ENCODE peak calls at places on chromosomes 13 and 19, in nine cellular contexts. One of them, this sample, is unnamed.

GRCh38 chr13:46698910-46699460 is 98.0 kb downstream of the ESD start:
- DNase-seq in GM23338: no peak
- DNase-seq in testis: peak
- DNase-seq in pancreas: no peak
- DNase-seq in effector memory CD4-positive, alpha-beta T cell: no peak
- DNase-seq in uterus: no peak
- DNase-seq in AG04450: no peak
- DNase-seq in neuronal stem cell: no peak
- DNase-seq in neural progenitor cell: no peak
- DNase-seq in this sample: no peak

GRCh38 chr19:55704494-55705245 is 29.6 kb downstream of the EPN1 start:
- DNase-seq in GM23338: peak
- DNase-seq in uterus: no peak
- DNase-seq in neural progenitor cell: no peak
- DNase-seq in neuronal stem cell: no peak
- DNase-seq in testis: no peak
- DNase-seq in effector memory CD4-positive, alpha-beta T cell: no peak
- DNase-seq in AG04450: no peak
- DNase-seq in pancreas: no peak
- DNase-seq in this sample: no peak

GRCh38 chr13:109818136-109818535 is 31.8 kb upstream of the IRS2 start:
- DNase-seq in GM23338: no peak
- DNase-seq in neural progenitor cell: no peak
- DNase-seq in testis: no peak
- DNase-seq in neuronal stem cell: no peak
- DNase-seq in effector memory CD4-positive, alpha-beta T cell: no peak
- DNase-seq in uterus: no peak
- DNase-seq in pancreas: no peak
- DNase-seq in AG04450: no peak
- DNase-seq in this sample: no peak

GRCh38 chr13:27264181-27264580 is 6.4 kb upstream of the RASL11A start:
- DNase-seq in AG04450: peak
- DNase-seq in effector memory CD4-positive, alpha-beta T cell: no peak
- DNase-seq in pancreas: no peak
- DNase-seq in neuronal stem cell: no peak
- DNase-seq in neural progenitor cell: no peak
- DNase-seq in uterus: no peak
- DNase-seq in GM23338: no peak
- DNase-seq in testis: no peak
- DNase-seq in this sample: peak

GRCh38 chr13:91907398-91907797 is 509.0 kb downstream of the GPC5 start:
- DNase-seq in neural progenitor cell: no peak
- DNase-seq in GM23338: no peak
- DNase-seq in effector memory CD4-positive, alpha-beta T cell: no peak
- DNase-seq in pancreas: no peak
- DNase-seq in neuronal stem cell: no peak
- DNase-seq in uterus: no peak
- DNase-seq in AG04450: no peak
- DNase-seq in testis: no peak
- DNase-seq in this sample: no peak

GRCh38 chr19:4232614-4233281 is 3.4 kb downstream of the EBI3 start:
- DNase-seq in AG04450: no peak
- DNase-seq in neural progenitor cell: no peak
- DNase-seq in GM23338: no peak
- DNase-seq in uterus: no peak
- DNase-seq in effector memory CD4-positive, alpha-beta T cell: no peak
- DNase-seq in testis: no peak
- DNase-seq in neuronal stem cell: no peak
- DNase-seq in pancreas: no peak
- DNase-seq in this sample: peak

GRCh38 chr13:44278164-44278563 is 95.5 kb upstream of the SERP2 start:
- DNase-seq in uterus: no peak
- DNase-seq in pancreas: no peak
- DNase-seq in neuronal stem cell: no peak
- DNase-seq in effector memory CD4-positive, alpha-beta T cell: no peak
- DNase-seq in neural progenitor cell: no peak
- DNase-seq in AG04450: no peak
- DNase-seq in testis: no peak
- DNase-seq in GM23338: no peak
- DNase-seq in this sample: no peak

GRCh38 chr13:90700340-90700739 is 647.1 kb upstream of the MIR17HG start:
- DNase-seq in effector memory CD4-positive, alpha-beta T cell: no peak
- DNase-seq in testis: no peak
- DNase-seq in GM23338: no peak
- DNase-seq in neural progenitor cell: no peak
- DNase-seq in neuronal stem cell: no peak
- DNase-seq in uterus: no peak
- DNase-seq in AG04450: no peak
- DNase-seq in pancreas: no peak
- DNase-seq in this sample: no peak

GRCh38 chr13:47289578-47289977 is 392.7 kb upstream of the HTR2A start:
- DNase-seq in neural progenitor cell: peak
- DNase-seq in GM23338: no peak
- DNase-seq in neuronal stem cell: peak
- DNase-seq in pancreas: no peak
- DNase-seq in effector memory CD4-positive, alpha-beta T cell: no peak
- DNase-seq in AG04450: no peak
- DNase-seq in uterus: no peak
- DNase-seq in testis: no peak
- DNase-seq in this sample: no peak

GRCh38 chr13:24127116-24127631 is 33.3 kb upstream of the SPATA13 start:
- DNase-seq in AG04450: no peak
- DNase-seq in neural progenitor cell: no peak
- DNase-seq in pancreas: no peak
- DNase-seq in GM23338: no peak
- DNase-seq in neuronal stem cell: no peak
- DNase-seq in uterus: no peak
- DNase-seq in effector memory CD4-positive, alpha-beta T cell: no peak
- DNase-seq in testis: no peak
- DNase-seq in this sample: no peak

GRCh38 chr13:61024046-61024445 is 391.6 kb downstream of the PCDH20 start:
- DNase-seq in AG04450: no peak
- DNase-seq in neuronal stem cell: no peak
- DNase-seq in pancreas: no peak
- DNase-seq in effector memory CD4-positive, alpha-beta T cell: no peak
- DNase-seq in testis: no peak
- DNase-seq in uterus: no peak
- DNase-seq in GM23338: no peak
- DNase-seq in neural progenitor cell: no peak
- DNase-seq in this sample: no peak

GRCh38 chr19:35013820-35014754 is 14.0 kb downstream of the GRAMD1A start:
- DNase-seq in neural progenitor cell: no peak
- DNase-seq in AG04450: no peak
- DNase-seq in testis: no peak
- DNase-seq in GM23338: no peak
- DNase-seq in effector memory CD4-positive, alpha-beta T cell: peak
- DNase-seq in pancreas: no peak
- DNase-seq in neuronal stem cell: no peak
- DNase-seq in uterus: no peak
- DNase-seq in this sample: no peak

GRCh38 chr19:42407816-42408175 is 17.7 kb upstream of the CNFN start:
- DNase-seq in neural progenitor cell: no peak
- DNase-seq in neuronal stem cell: no peak
- DNase-seq in uterus: no peak
- DNase-seq in AG04450: no peak
- DNase-seq in effector memory CD4-positive, alpha-beta T cell: no peak
- DNase-seq in pancreas: no peak
- DNase-seq in GM23338: no peak
- DNase-seq in testis: no peak
- DNase-seq in this sample: no peak

GRCh38 chr19:43639507-43640423 is at the start of gene CADM4:
- DNase-seq in testis: no peak
- DNase-seq in effector memory CD4-positive, alpha-beta T cell: peak
- DNase-seq in GM23338: peak
- DNase-seq in neuronal stem cell: peak
- DNase-seq in pancreas: peak
- DNase-seq in neural progenitor cell: peak
- DNase-seq in AG04450: no peak
- DNase-seq in uterus: peak
- DNase-seq in this sample: peak

GRCh38 chr19:55255618-55256423 is 3.0 kb downstream of the PPP6R1 start:
- DNase-seq in neural progenitor cell: no peak
- DNase-seq in AG04450: no peak
- DNase-seq in uterus: no peak
- DNase-seq in pancreas: no peak
- DNase-seq in GM23338: no peak
- DNase-seq in testis: no peak
- DNase-seq in effector memory CD4-positive, alpha-beta T cell: peak
- DNase-seq in neuronal stem cell: no peak
- DNase-seq in this sample: no peak

GRCh38 chr13:42680748-42681147 is 100.6 kb upstream of the FAM216B start:
- DNase-seq in effector memory CD4-positive, alpha-beta T cell: no peak
- DNase-seq in GM23338: peak
- DNase-seq in neuronal stem cell: no peak
- DNase-seq in uterus: no peak
- DNase-seq in testis: no peak
- DNase-seq in pancreas: no peak
- DNase-seq in AG04450: no peak
- DNase-seq in neural progenitor cell: no peak
- DNase-seq in this sample: no peak

GRCh38 chr13:30431269-30431950 is 9.1 kb downstream of the UBE2L5 start:
- DNase-seq in uterus: no peak
- DNase-seq in effector memory CD4-positive, alpha-beta T cell: no peak
- DNase-seq in AG04450: no peak
- DNase-seq in pancreas: no peak
- DNase-seq in neural progenitor cell: no peak
- DNase-seq in neuronal stem cell: no peak
- DNase-seq in testis: no peak
- DNase-seq in GM23338: no peak
- DNase-seq in this sample: no peak

GRCh38 chr13:99281811-99282263 is 23.7 kb upstream of the GPR18 start:
- DNase-seq in testis: peak
- DNase-seq in uterus: peak
- DNase-seq in effector memory CD4-positive, alpha-beta T cell: peak
- DNase-seq in AG04450: no peak
- DNase-seq in neuronal stem cell: no peak
- DNase-seq in neural progenitor cell: no peak
- DNase-seq in pancreas: no peak
- DNase-seq in GM23338: no peak
- DNase-seq in this sample: no peak

GRCh38 chr19:50662442-50663279 is 13.4 kb downstream of the C19orf81 start:
- DNase-seq in neural progenitor cell: no peak
- DNase-seq in GM23338: no peak
- DNase-seq in pancreas: no peak
- DNase-seq in neuronal stem cell: no peak
- DNase-seq in AG04450: no peak
- DNase-seq in effector memory CD4-positive, alpha-beta T cell: no peak
- DNase-seq in uterus: no peak
- DNase-seq in testis: no peak
- DNase-seq in this sample: no peak

GRCh38 chr19:36771275-36772231 is 1.1 kb downstream of the ZNF850 start:
- DNase-seq in GM23338: peak
- DNase-seq in neural progenitor cell: peak
- DNase-seq in testis: peak
- DNase-seq in effector memory CD4-positive, alpha-beta T cell: no peak
- DNase-seq in neuronal stem cell: peak
- DNase-seq in pancreas: peak
- DNase-seq in AG04450: peak
- DNase-seq in uterus: peak
- DNase-seq in this sample: peak
- H3K27ac ChIP-seq in GM23338: peak
- H3K27ac ChIP-seq in neural progenitor cell: peak
- H3K27ac ChIP-seq in testis: peak
- H3K27ac ChIP-seq in effector memory CD4-positive, alpha-beta T cell: no peak
- H3K27ac ChIP-seq in neuronal stem cell: peak
- H3K27ac ChIP-seq in pancreas: peak
- H3K27ac ChIP-seq in AG04450: peak
- H3K27ac ChIP-seq in uterus: peak
- H3K27ac ChIP-seq in this sample: peak

GRCh38 chr13:40651866-40652587 is 14.4 kb downstream of the FOXO1 start:
- DNase-seq in neural progenitor cell: no peak
- DNase-seq in testis: no peak
- DNase-seq in pancreas: no peak
- DNase-seq in GM23338: peak
- DNase-seq in AG04450: no peak
- DNase-seq in uterus: no peak
- DNase-seq in effector memory CD4-positive, alpha-beta T cell: no peak
- DNase-seq in neuronal stem cell: no peak
- DNase-seq in this sample: no peak
- H3K27ac ChIP-seq in neural progenitor cell: no peak
- H3K27ac ChIP-seq in testis: no peak
- H3K27ac ChIP-seq in pancreas: no peak
- H3K27ac ChIP-seq in GM23338: peak
- H3K27ac ChIP-seq in AG04450: no peak
- H3K27ac ChIP-seq in uterus: no peak
- H3K27ac ChIP-seq in effector memory CD4-positive, alpha-beta T cell: no peak
- H3K27ac ChIP-seq in neuronal stem cell: no peak
- H3K27ac ChIP-seq in this sample: no peak

GRCh38 chr13:34139660-34140059 is 321.7 kb downstream of the RFC3 start:
- DNase-seq in effector memory CD4-positive, alpha-beta T cell: no peak
- DNase-seq in neural progenitor cell: no peak
- DNase-seq in pancreas: no peak
- DNase-seq in AG04450: no peak
- DNase-seq in GM23338: no peak
- DNase-seq in neuronal stem cell: no peak
- DNase-seq in testis: no peak
- DNase-seq in uterus: no peak
- DNase-seq in this sample: no peak

GRCh38 chr13:34137200-34137599 is 319.3 kb downstream of the RFC3 start:
- DNase-seq in GM23338: no peak
- DNase-seq in testis: no peak
- DNase-seq in uterus: no peak
- DNase-seq in neuronal stem cell: no peak
- DNase-seq in AG04450: no peak
- DNase-seq in pancreas: no peak
- DNase-seq in effector memory CD4-positive, alpha-beta T cell: no peak
- DNase-seq in neural progenitor cell: no peak
- DNase-seq in this sample: no peak
- H3K27ac ChIP-seq in GM23338: no peak
- H3K27ac ChIP-seq in testis: no peak
- H3K27ac ChIP-seq in uterus: no peak
- H3K27ac ChIP-seq in neuronal stem cell: no peak
- H3K27ac ChIP-seq in AG04450: no peak
- H3K27ac ChIP-seq in pancreas: no peak
- H3K27ac ChIP-seq in effector memory CD4-positive, alpha-beta T cell: no peak
- H3K27ac ChIP-seq in neural progenitor cell: no peak
- H3K27ac ChIP-seq in this sample: no peak

DNA sequence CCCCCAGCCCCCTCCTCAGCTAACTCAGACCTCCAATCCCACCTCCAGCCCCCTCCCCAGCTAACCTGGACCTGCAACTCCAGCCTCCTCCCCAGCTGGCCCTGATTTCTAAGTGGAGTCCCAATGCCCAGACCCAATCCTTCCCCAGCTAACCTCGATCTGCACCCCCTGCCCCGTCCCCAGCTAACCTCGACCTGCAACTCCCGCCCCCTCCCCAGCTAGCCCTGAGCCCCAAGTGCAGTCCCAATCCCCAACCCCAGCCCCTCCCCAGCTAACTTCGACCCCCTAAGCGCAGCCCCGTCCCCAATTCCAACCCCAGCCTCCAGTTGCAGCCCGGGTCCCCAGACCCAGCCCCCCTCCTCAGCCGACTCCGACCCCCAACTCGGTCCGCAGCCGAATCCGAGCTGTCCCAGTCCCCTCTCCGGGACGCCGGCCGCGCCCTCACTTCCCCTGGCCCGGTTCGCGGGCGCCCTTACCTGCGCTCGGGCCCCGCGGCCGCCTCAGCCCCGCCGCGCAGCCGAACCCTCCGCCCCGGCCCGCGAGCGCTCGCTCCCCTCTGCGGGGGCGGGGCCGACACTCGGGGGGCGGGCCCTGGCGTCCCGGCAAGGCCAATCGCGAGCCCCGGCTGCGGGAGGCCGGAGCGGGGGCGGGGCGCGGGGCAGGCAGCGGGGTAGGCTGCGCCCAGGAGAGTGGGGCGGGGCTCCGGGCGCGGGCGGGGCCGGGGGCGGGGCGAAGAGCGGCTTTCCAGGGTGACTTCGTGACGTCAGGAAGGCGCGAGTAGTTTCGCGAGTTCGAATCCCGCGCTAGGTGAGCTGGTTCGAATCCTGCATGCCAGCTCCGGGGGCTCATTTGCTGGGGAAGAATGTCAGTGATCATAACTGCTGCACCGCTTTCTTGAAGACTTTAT is at the start of gene GNG7:
- DNase-seq in GM23338: peak
- DNase-seq in effector memory CD4-positive, alpha-beta T cell: peak
- DNase-seq in AG04450: no peak
- DNase-seq in neural progenitor cell: peak
- DNase-seq in pancreas: peak
- DNase-seq in uterus: peak
- DNase-seq in neuronal stem cell: peak
- DNase-seq in testis: peak
- DNase-seq in this sample: no peak
- H3K27ac ChIP-seq in GM23338: no peak
- H3K27ac ChIP-seq in effector memory CD4-positive, alpha-beta T cell: peak
- H3K27ac ChIP-seq in AG04450: no peak
- H3K27ac ChIP-seq in neural progenitor cell: no peak
- H3K27ac ChIP-seq in pancreas: no peak
- H3K27ac ChIP-seq in uterus: peak
- H3K27ac ChIP-seq in neuronal stem cell: no peak
- H3K27ac ChIP-seq in testis: peak
- H3K27ac ChIP-seq in this sample: no peak

This sample was measured in SJCRH30.